ENCODE peak calls at places on chromosomes 13 and 19, in nine cellular contexts. U is myocyte; I is HEK293T; J is heart right ventricle; C is foreskin fibroblast; G is activated CD8-positive, alpha-beta memory T cell treated with anti-CD3 and anti-CD28 coated beads for 24 hours; L is HTR-8/SVneo; B is SW480; N is GM23248. O is an unnamed sample.

GRCh38 chr13:106919638-106920037 is 351.7 kb upstream of the ARGLU1 start:
- DNase-seq in G (no peak), I (peak; percentile 8), L (no peak), N (no peak), U (no peak), C (no peak), J (peak; percentile 82), B (no peak), O (no peak)

GRCh38 chr19:11088508-11089253 is 582 bp upstream of the LDLR start:
- DNase-seq in N (peak; percentile 35), G (no peak), B (no peak), I (no peak), J (no peak), L (no peak), C (no peak), U (peak; percentile 62), O (no peak)

GRCh38 chr13:113666951-113667701 is at the start of gene GRK1:
- DNase-seq in G (no peak), U (no peak), C (no peak), J (no peak), N (no peak), B (no peak), L (no peak), I (no peak), O (no peak)

GRCh38 chr19:22608441-22608840 is 25.7 kb upstream of the ZNF492 start:
- DNase-seq in C (no peak), B (no peak), G (no peak), I (no peak), U (no peak), N (no peak), J (no peak), L (no peak), O (no peak)

GRCh38 chr13:90201676-90202425 is 1145.6 kb upstream of the MIR17HG start:
- DNase-seq in B (no peak), C (no peak), G (no peak), I (no peak), J (peak; percentile 7), L (no peak), N (peak; percentile 66), U (no peak), O (no peak)

GRCh38 chr13:95494082-95494681 is 58.3 kb upstream of the CLDN10 start:
- DNase-seq in N (peak; percentile 54), G (no peak), C (peak; percentile 78), J (peak; percentile 16), B (peak; percentile 50), L (peak; percentile 38), U (peak; percentile 81), I (peak; percentile 51), O (no peak)

GRCh38 chr13:112255550-112256120 is 120.5 kb upstream of the SPACA7 start:
- DNase-seq in U (no peak), N (no peak), L (no peak), J (no peak), I (no peak), B (no peak), C (no peak), G (peak; percentile 49), O (no peak)

GRCh38 chr19:7083076-7083956 is 13.8 kb downstream of the ZNF557 start:
- DNase-seq in I (no peak), U (no peak), B (no peak), L (no peak), J (no peak), N (peak; percentile 43), C (peak; percentile 10), G (no peak), O (no peak)

GRCh38 chr13:102198418-102199322 is 203.2 kb downstream of the FGF14 start:
- DNase-seq in I (no peak), L (no peak), U (no peak), G (no peak), N (peak; percentile 58), B (no peak), C (peak; percentile 69), J (no peak), O (no peak)

GRCh38 chr13:55569514-55569913 is 1571.2 kb upstream of the PRR20A start:
- DNase-seq in B (no peak), N (no peak), G (no peak), J (no peak), C (no peak), L (no peak), I (no peak), U (no peak), O (no peak)

GRCh38 chr13:41563501-41564001 is 106.2 kb downstream of the RGCC start:
- DNase-seq in C (peak; percentile 75), I (no peak), B (peak; percentile 71), L (no peak), U (peak; percentile 26), G (no peak), N (peak; percentile 36), J (peak; percentile 42), O (no peak)

GRCh38 chr13:113598081-113598410 is 13.5 kb downstream of the TFDP1 start:
- DNase-seq in J (no peak), C (no peak), U (no peak), I (no peak), L (no peak), N (no peak), B (no peak), G (no peak), O (no peak)